ENCODE peak calls at places on chromosomes 1 and 21, in nine cellular contexts. L is WTC11, W is A549, X is endothelial cell of umbilical vein, J is SK-N-SH, K is NB4, F is K562, P is HepG2, B is GM12878. A is an unnamed sample.
A peak's percentile ranks its signal among the peaks of the same experiment; 100 is the strongest.

GRCh38 chr1:235835226-235835625 is 31.5 kb downstream of the LYST start:
- DNase-seq in L (no peak), W (no peak), X (no peak), J (no peak), K (no peak), F (no peak), P (no peak), B (no peak), A (no peak)

GRCh38 chr21:42599962-42600361 is 53.5 kb upstream of the PDE9A start:
- DNase-seq in L (no peak), W (no peak), X (no peak), J (no peak), K (no peak), F (no peak), P (no peak), B (no peak), A (no peak)

GRCh38 chr1:37157634-37158033 is 123.3 kb upstream of the GRIK3 start:
- DNase-seq in L (no peak), W (no peak), X (no peak), J (no peak), K (no peak), F (no peak), P (no peak), B (no peak), A (no peak)

GRCh38 chr1:15849775-15850449 is 2.4 kb downstream of the SPEN start:
- DNase-seq in L (peak; percentile 65), W (peak; percentile 75), X (peak; percentile 78), J (peak; percentile 71), K (peak; percentile 89), F (peak; percentile 35), P (peak; percentile 65), B (no peak), A (peak; percentile 35)

GRCh38 chr1:19206947-19207346 is 3.1 kb downstream of the UBR4 start:
- DNase-seq in L (no peak), W (no peak), X (peak; percentile 37), J (no peak), K (no peak), F (no peak), P (no peak), B (no peak), A (no peak)

GRCh38 chr1:201619513-201619912 is 80.6 kb downstream of the NAV1 start:
- DNase-seq in L (no peak), W (no peak), X (no peak), J (no peak), K (no peak), F (no peak), P (no peak), B (no peak), A (no peak)

GRCh38 chr1:24875976-24876609 is 54.0 kb downstream of the RUNX3 start:
- DNase-seq in L (no peak), W (no peak), X (no peak), J (no peak), K (no peak), F (no peak), P (no peak), B (no peak), A (no peak)

GRCh38 chr1:77994117-77994516 is 10.6 kb upstream of the DNAJB4 start:
- DNase-seq in L (no peak), W (no peak), X (no peak), J (no peak), K (no peak), F (no peak), P (no peak), B (no peak), A (no peak)

GRCh38 chr1:41843378-41843777 is 75.3 kb downstream of the HIVEP3 start:
- DNase-seq in L (no peak), W (no peak), X (peak; percentile 52), J (no peak), K (no peak), F (no peak), P (no peak), B (no peak), A (no peak)

GRCh38 chr1:109239047-109239579 is 10.2 kb upstream of the CELSR2 start:
- DNase-seq in L (no peak), W (no peak), X (no peak), J (no peak), K (no peak), F (no peak), P (no peak), B (no peak), A (no peak)

GRCh38 chr1:245684636-245685035 is 529.9 kb downstream of the KIF26B start:
- DNase-seq in L (no peak), W (no peak), X (no peak), J (no peak), K (no peak), F (no peak), P (no peak), B (no peak), A (no peak)

GRCh38 chr1:59071289-59071688 is 225.6 kb upstream of the FGGY start:
- DNase-seq in L (no peak), W (no peak), X (no peak), J (no peak), K (peak; percentile 67), F (no peak), P (peak; percentile 85), B (no peak), A (no peak)

DNA sequence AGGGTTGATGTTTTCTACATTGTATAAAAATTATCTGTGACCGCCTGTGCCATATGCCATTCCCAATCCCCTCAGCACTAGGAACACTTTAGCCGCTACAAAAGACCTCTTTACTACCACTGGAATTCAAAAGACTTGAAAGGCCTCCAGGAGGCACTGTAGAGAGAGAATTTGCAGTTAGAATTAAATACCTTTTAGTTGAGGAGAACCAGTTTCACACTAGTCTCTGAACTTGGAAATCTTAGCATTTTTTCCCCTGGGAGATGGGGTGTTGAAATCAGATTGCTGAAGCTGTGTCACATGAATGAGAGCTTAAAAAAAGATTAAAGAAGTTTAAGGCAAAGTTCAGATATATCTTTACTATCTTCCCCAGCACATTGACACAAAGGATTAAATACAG is 291.0 kb downstream of the ADGRL2 start:
- DNase-seq in L (no peak), W (no peak), X (no peak), J (no peak), K (peak; percentile 2), F (no peak), P (no peak), B (no peak), A (no peak)
- TF ChIP-seq CTCF in L (no peak), W (no peak), X (no peak), J (no peak), K (no peak), F (no peak), P (no peak), B (peak; percentile 7), A (no peak)

DNA sequence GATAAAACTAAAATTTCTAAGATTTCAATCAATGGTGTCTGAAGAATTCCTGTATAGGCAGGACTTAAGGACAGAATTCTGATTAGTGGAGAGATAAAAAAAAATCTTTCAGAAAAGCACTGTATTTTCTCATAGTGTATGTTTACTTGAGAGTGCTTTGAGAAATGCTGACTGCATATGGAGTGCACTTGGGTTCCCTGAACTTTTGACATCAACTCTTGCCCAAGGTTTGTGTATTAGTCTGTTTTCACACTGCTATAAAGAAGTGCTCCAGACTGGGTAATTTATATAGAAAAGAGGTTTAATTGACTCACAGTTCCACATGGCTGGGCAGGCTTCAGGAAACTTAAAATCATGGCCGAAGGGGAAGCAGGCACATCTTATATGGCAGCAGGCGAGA is 275.0 kb downstream of the LRRC40 start:
- DNase-seq in L (no peak), W (no peak), X (no peak), J (no peak), K (no peak), F (no peak), P (no peak), B (no peak), A (no peak)
- TF ChIP-seq MAX in L (no peak), W (no peak), X (no peak), J (no peak), K (no peak), F (no peak), P (no peak), B (no peak), A (no peak)

GRCh38 chr21:31656199-31657095 is 3.0 kb upstream of the SOD1 start:
- DNase-seq in L (no peak), W (no peak), X (no peak), J (no peak), K (no peak), F (no peak), P (no peak), B (no peak), A (no peak)

GRCh38 chr21:31647650-31648049 is 11.8 kb upstream of the SOD1 start:
- DNase-seq in L (no peak), W (no peak), X (no peak), J (no peak), K (no peak), F (no peak), P (no peak), B (peak; percentile 42), A (no peak)

GRCh38 chr21:31654340-31654739 is 5.2 kb upstream of the SOD1 start:
- DNase-seq in L (peak; percentile 35), W (no peak), X (no peak), J (no peak), K (no peak), F (no peak), P (no peak), B (no peak), A (no peak)

GRCh38 chr21:31650930-31651329 is 8.6 kb upstream of the SOD1 start:
- DNase-seq in L (no peak), W (no peak), X (no peak), J (no peak), K (no peak), F (no peak), P (no peak), B (no peak), A (no peak)
- TF ChIP-seq CTCF in L (no peak), W (no peak), X (no peak), J (no peak), K (no peak), F (no peak), P (no peak), B (no peak), A (no peak)

GRCh38 chr1:211711313-211711712 is 35.9 kb upstream of the NEK2 start:
- DNase-seq in L (no peak), W (no peak), X (no peak), J (no peak), K (peak; percentile 45), F (no peak), P (no peak), B (no peak), A (no peak)

GRCh38 chr1:211714154-211714553 is 38.7 kb upstream of the NEK2 start:
- DNase-seq in L (no peak), W (no peak), X (no peak), J (no peak), K (no peak), F (no peak), P (no peak), B (no peak), A (no peak)

GRCh38 chr1:211715976-211716375 is 40.6 kb upstream of the NEK2 start:
- DNase-seq in L (no peak), W (no peak), X (no peak), J (no peak), K (peak; percentile 30), F (no peak), P (no peak), B (no peak), A (no peak)

GRCh38 chr1:211708006-211708405 is 32.6 kb upstream of the NEK2 start:
- DNase-seq in L (no peak), W (no peak), X (no peak), J (no peak), K (no peak), F (no peak), P (no peak), B (no peak), A (no peak)

DNA sequence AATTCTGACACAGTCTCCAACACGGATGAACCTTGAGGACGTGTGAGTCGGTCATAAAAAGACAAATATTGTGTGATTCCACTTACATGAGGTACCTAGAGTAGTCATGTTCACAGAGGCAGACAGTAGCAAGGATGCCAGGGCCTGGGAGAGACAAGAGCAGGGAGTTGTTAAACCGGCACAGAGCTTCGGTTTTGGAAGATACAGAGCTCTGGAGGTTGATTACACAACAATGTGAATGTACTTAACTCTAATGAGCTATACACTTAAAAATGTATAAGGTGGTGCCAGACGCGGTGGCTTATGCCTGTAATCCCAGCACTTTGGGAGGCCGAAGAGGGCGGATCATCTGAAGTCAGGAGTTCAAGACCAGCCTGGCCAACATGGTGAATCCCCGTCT is 37.8 kb upstream of the NEK2 start:
- DNase-seq in L (no peak), W (no peak), X (no peak), J (no peak), K (no peak), F (no peak), P (no peak), B (no peak), A (no peak)
- TF ChIP-seq MAX in L (no peak), W (no peak), X (no peak), J (no peak), K (no peak), F (no peak), P (no peak), B (no peak), A (no peak)

A was measured in HCT116.